ENCODE peak calls at places on chromosomes 7 and 10, in four cellular contexts. O is fibroblast of mammary gland, T is kidney, F is A549. X is an unnamed sample.

GRCh38 chr10:113093188-113094113 is 143.4 kb downstream of the TCF7L2 start:
- DNase-seq in O (peak), T (no peak), F (peak), X (no peak)

GRCh38 chr10:80264081-80265056 is 25.1 kb downstream of the MAT1A start:
- DNase-seq in O (no peak), T (no peak), F (no peak), X (no peak)

GRCh38 chr7:2513702-2514101 is 5.9 kb upstream of the LFNG start:
- DNase-seq in O (no peak), T (no peak), F (no peak), X (no peak)

GRCh38 chr7:95327356-95327755 is 3.0 kb upstream of the PON1 start:
- DNase-seq in O (no peak), T (no peak), F (no peak), X (no peak)

GRCh38 chr7:2017483-2017891 is 215.3 kb downstream of the MAD1L1 start:
- DNase-seq in O (no peak), T (peak), F (no peak), X (no peak)

GRCh38 chr10:36492590-36493510 is 632.5 kb upstream of the ANKRD30A start:
- DNase-seq in O (peak), T (no peak), F (no peak), X (no peak)

GRCh38 chr10:77455538-77455937 is 182.1 kb downstream of the KCNMA1 start:
- DNase-seq in O (peak), T (no peak), F (peak), X (no peak)

GRCh38 chr10:84375011-84375410 is 46.6 kb downstream of the CCSER2 start:
- DNase-seq in O (peak), T (no peak), F (no peak), X (no peak)

GRCh38 chr10:30784896-30785605 is 155.5 kb upstream of the LYZL2 start:
- DNase-seq in O (peak), T (peak), F (no peak), X (peak)

GRCh38 chr7:13421779-13422178 is 567.7 kb downstream of the ETV1 start:
- DNase-seq in O (no peak), T (no peak), F (no peak), X (no peak)

GRCh38 chr7:1927942-1928341 is 257.9 kb downstream of the ELFN1 start:
- DNase-seq in O (no peak), T (peak), F (no peak), X (no peak)

GRCh38 chr7:149067869-149068268 is 22.6 kb downstream of the ZNF786 start:
- DNase-seq in O (no peak), T (no peak), F (no peak), X (no peak)
- TF ChIP-seq CTCF in O (no peak), T (no peak), F (peak), X (no peak)

GRCh38 chr10:63543576-63543962 is 22.4 kb downstream of the REEP3 start:
- DNase-seq in O (no peak), T (no peak), F (no peak), X (no peak)
- TF ChIP-seq CTCF in O (no peak), T (no peak), F (no peak), X (no peak)

DNA sequence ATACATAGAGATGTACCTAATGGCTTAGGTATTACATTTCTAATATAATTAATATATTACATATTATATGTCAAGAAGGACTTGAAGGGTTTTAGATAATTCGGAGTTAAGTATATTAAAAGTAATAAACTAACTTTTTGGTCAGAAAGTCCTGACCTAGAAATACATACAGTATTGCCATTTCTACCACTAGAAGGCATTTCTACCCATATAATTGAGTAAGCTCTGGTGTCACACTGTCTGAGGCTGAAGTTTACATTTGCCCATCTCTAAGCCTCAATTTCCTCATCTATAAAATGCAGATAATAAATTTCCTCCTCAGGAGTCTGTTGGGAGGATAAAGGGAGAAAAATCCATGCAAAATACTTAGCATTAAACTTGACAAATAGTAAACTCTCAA is 7.1 kb downstream of the FKBP14 start:
- DNase-seq in O (no peak), T (no peak), F (no peak), X (no peak)
- TF ChIP-seq CTCF in O (peak), T (no peak), F (peak), X (no peak)

DNA sequence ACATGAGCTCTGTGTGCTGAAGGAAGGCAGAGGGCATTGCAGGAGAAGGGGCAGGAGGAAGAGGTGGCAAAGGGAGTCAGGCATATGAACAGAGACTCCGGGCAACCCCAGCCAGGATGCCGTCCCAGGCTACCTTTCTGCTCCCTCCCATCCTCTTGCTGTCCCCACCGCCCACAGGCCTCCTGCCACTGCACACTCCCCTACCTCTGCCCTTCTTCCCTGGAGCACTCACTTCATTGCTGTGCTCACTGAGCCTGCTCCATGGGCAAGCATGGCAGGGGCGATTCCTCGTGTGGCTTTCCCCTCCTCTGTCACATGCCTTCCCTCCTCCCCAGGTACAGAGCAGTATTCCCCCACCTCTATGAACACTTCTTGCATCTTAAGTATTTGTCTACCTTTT is 93.4 kb downstream of the FANK1 start:
- DNase-seq in O (no peak), T (no peak), F (no peak), X (no peak)
- TF ChIP-seq CTCF in O (no peak), T (no peak), F (no peak), X (no peak)

GRCh38 chr7:3787717-3788311 is 486.8 kb downstream of the SDK1 start:
- DNase-seq in O (no peak), T (peak), F (no peak), X (no peak)
- TF ChIP-seq CTCF in O (no peak), T (no peak), F (no peak), X (no peak)

GRCh38 chr10:24468281-24468751 is 255.4 kb downstream of the ARHGAP21 start:
- DNase-seq in O (peak), T (no peak), F (no peak), X (no peak)
- TF ChIP-seq CTCF in O (no peak), T (no peak), F (no peak), X (no peak)

GRCh38 chr7:142017451-142017850 is 21.8 kb downstream of the MGAM start:
- DNase-seq in O (no peak), T (no peak), F (no peak), X (no peak)
- TF ChIP-seq CTCF in O (no peak), T (no peak), F (no peak), X (no peak)

GRCh38 chr7:27636326-27637006 is 26.2 kb downstream of the HIBADH start:
- DNase-seq in O (peak), T (no peak), F (no peak), X (no peak)

GRCh38 chr7:27635728-27636127 is 27.0 kb downstream of the HIBADH start:
- DNase-seq in O (no peak), T (no peak), F (no peak), X (no peak)

GRCh38 chr7:27633062-27633461 is 29.6 kb downstream of the HIBADH start:
- DNase-seq in O (no peak), T (no peak), F (no peak), X (no peak)

GRCh38 chr7:27631411-27631810 is 31.3 kb downstream of the HIBADH start:
- DNase-seq in O (peak), T (no peak), F (no peak), X (no peak)

DNA sequence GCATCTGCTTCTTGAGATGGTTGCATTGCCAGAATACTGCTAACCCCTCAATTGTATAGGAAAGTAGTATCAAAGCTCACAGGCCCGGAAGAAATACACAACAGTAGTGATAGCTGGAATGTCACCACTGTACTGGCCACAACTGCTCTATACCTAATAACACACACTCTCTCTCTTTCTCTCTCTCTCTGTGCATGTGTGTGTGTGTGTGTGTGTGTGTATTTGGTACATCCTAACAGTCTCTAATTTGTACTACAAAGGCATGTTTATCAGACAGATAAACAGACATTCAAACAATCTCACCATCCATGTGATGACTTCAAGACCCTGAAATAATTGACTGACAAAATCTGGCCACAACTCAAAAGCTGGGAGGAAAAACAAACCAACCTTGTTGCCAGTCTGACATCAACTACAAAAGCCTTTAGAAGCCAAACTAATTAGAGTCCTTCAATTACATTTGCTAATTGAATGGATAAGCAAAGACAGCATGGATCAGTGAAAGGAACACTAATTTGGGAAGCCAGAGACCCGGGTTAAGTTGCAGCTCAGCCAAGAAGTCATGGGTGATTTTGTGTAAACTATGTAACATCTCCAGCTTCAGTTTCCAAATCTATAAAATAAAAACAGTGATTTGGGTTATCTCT is 27.7 kb downstream of the HIBADH start:
- DNase-seq in O (no peak), T (no peak), F (no peak), X (no peak)
- TF ChIP-seq CTCF in O (no peak), T (no peak), F (no peak), X (no peak)

DNA sequence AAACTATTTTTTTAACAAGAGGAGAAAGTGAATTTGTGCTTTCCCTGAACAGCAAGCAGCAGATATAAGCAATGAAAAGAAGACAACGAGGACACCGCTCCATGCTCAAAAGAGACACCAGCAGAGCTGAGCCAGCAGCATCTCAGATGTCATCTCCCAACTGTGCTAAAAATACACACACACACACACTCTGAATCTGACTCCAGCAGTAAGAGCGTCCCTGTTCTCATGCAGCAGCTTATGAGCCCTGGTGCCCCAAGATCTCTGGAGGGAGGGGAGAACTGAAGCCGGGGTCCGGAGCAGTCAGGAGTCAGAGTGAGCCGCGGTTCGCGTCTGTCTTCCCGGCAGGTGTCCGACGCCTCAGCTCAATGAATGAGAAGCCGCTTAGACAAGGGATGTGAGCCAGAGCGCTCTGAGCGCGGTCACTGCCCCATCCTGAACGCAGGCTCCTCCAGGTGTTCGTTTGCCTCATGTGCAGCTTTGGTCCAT is 49.2 kb downstream of the SVIL start:
- DNase-seq in O (no peak), T (no peak), F (no peak), X (no peak)
- TF ChIP-seq CTCF in O (no peak), T (no peak), F (no peak), X (no peak)